ENCODE peak calls at places on chromosomes 2 and 18, in seven cellular contexts. T is MM.1S, Z is fibroblast of villous mesenchyme, H is left ventricle myocardium superior, L is astrocyte of the hippocampus, O is progenitor cell of endocrine pancreas, N is fibroblast of the conjunctiva. W is an unnamed sample.

GRCh38 chr2:222709191-222709891 is 37.9 kb downstream of the MOGAT1 start:
- DNase-seq in T (no peak), Z (peak; percentile 99), H (peak; percentile 74), L (peak; percentile 95), O (no peak), N (peak; percentile 95), W (peak; percentile 55)

GRCh38 chr18:44937985-44938384 is 257.3 kb downstream of the SETBP1 start:
- DNase-seq in T (no peak), Z (no peak), H (no peak), L (no peak), O (no peak), N (no peak), W (no peak)

GRCh38 chr18:23837591-23837990 is 148.3 kb downstream of the LAMA3 start:
- DNase-seq in T (no peak), Z (peak; percentile 85), H (peak; percentile 34), L (peak; percentile 60), O (no peak), N (no peak), W (no peak)

GRCh38 chr2:176092270-176093144 is at the start of gene HOXD13:
- DNase-seq in T (no peak), Z (no peak), H (no peak), L (no peak), O (no peak), N (no peak), W (no peak)

GRCh38 chr2:236769981-236770671 is 200.5 kb downstream of the ACKR3 start:
- DNase-seq in T (no peak), Z (peak; percentile 26), H (no peak), L (peak; percentile 98), O (no peak), N (peak; percentile 89), W (peak; percentile 6)

GRCh38 chr2:156037472-156037871 is 295.0 kb downstream of the NR4A2 start:
- DNase-seq in T (no peak), Z (no peak), H (no peak), L (no peak), O (no peak), N (no peak), W (no peak)

GRCh38 chr2:60567919-60568874 is 14.7 kb upstream of the BCL11A start:
- DNase-seq in T (no peak), Z (no peak), H (no peak), L (no peak), O (no peak), N (no peak), W (no peak)

GRCh38 chr2:181103659-181104058 is 123.3 kb downstream of the UBE2E3 start:
- DNase-seq in T (no peak), Z (no peak), H (no peak), L (no peak), O (no peak), N (no peak), W (no peak)

GRCh38 chr18:37481491-37481890 is 84.1 kb downstream of the CELF4 start:
- DNase-seq in T (no peak), Z (no peak), H (no peak), L (peak; percentile 26), O (no peak), N (no peak), W (no peak)

GRCh38 chr2:174704647-174705046 is 59.6 kb downstream of the CHRNA1 start:
- DNase-seq in T (no peak), Z (peak; percentile 25), H (no peak), L (no peak), O (no peak), N (no peak), W (no peak)

GRCh38 chr2:26692814-26693286 is 328 bp downstream of the KCNK3 start:
- DNase-seq in T (no peak), Z (peak; percentile 14), H (no peak), L (peak; percentile 83), O (no peak), N (no peak), W (no peak)

GRCh38 chr2:85768713-85769112 is 14.9 kb downstream of the ATOH8 start:
- DNase-seq in T (no peak), Z (peak; percentile 79), H (peak; percentile 88), L (peak; percentile 63), O (no peak), N (peak; percentile 40), W (no peak)

GRCh38 chr18:2571200-2572143 is at the start of the genes METTL4 and NDC80:
- DNase-seq in T (peak; percentile 92), Z (peak; percentile 91), H (peak; percentile 89), L (peak; percentile 96), O (peak; percentile 69), N (peak; percentile 82), W (peak; percentile 84)

GRCh38 chr2:151043484-151043883 is 218.2 kb downstream of the RBM43 start:
- DNase-seq in T (no peak), Z (peak; percentile 30), H (no peak), L (peak; percentile 92), O (no peak), N (no peak), W (peak; percentile 8)

GRCh38 chr2:95260028-95261023 is 13.9 kb upstream of the PROM2 start:
- DNase-seq in T (no peak), Z (peak; percentile 10), H (no peak), L (no peak), O (no peak), N (peak; percentile 26), W (no peak)

GRCh38 chr2:222842517-222843174 is 18.2 kb upstream of the ACSL3 start:
- DNase-seq in T (no peak), Z (peak; percentile 49), H (no peak), L (no peak), O (no peak), N (no peak), W (no peak)

GRCh38 chr2:217539126-217539525 is 463.7 kb downstream of the TNS1 start:
- DNase-seq in T (no peak), Z (no peak), H (no peak), L (no peak), O (no peak), N (no peak), W (no peak)

GRCh38 chr2:96507957-96508520 is 2.9 kb upstream of the NEURL3 start:
- DNase-seq in T (peak; percentile 81), Z (peak; percentile 36), H (peak; percentile 90), L (peak; percentile 79), O (peak; percentile 87), N (no peak), W (peak; percentile 39)

GRCh38 chr18:615773-616172 is 19.0 kb downstream of the CLUL1 start:
- DNase-seq in T (no peak), Z (no peak), H (no peak), L (no peak), O (no peak), N (no peak), W (no peak)

GRCh38 chr2:62393293-62393692 is 112.7 kb downstream of the TMEM17 start:
- DNase-seq in T (no peak), Z (no peak), H (no peak), L (no peak), O (no peak), N (no peak), W (no peak)

GRCh38 chr2:24566630-24567029 is 75.6 kb downstream of the NCOA1 start:
- DNase-seq in T (no peak), Z (no peak), H (no peak), L (no peak), O (no peak), N (no peak), W (no peak)

GRCh38 chr2:167334343-167334742 is 446.1 kb downstream of the XIRP2 start:
- DNase-seq in T (no peak), Z (no peak), H (no peak), L (no peak), O (no peak), N (no peak), W (no peak)

GRCh38 chr2:19863303-19864041 is 38.3 kb downstream of the TTC32 start:
- DNase-seq in T (peak; percentile 61), Z (peak; percentile 42), H (peak; percentile 84), L (peak; percentile 76), O (peak; percentile 66), N (peak; percentile 37), W (peak; percentile 68)

GRCh38 chr2:239790313-239790712 is 234.8 kb downstream of the NDUFA10 start:
- DNase-seq in T (no peak), Z (no peak), H (no peak), L (no peak), O (no peak), N (no peak), W (no peak)

GRCh38 chr2:181785677-181786344 is 105.5 kb upstream of the NEUROD1 start:
- DNase-seq in T (no peak), Z (peak; percentile 91), H (no peak), L (peak; percentile 34), O (no peak), N (peak; percentile 33), W (no peak)

GRCh38 chr2:23381084-23381483 is 3.9 kb upstream of the KLHL29 start:
- DNase-seq in T (no peak), Z (peak; percentile 29), H (no peak), L (peak; percentile 86), O (no peak), N (peak; percentile 72), W (no peak)

GRCh38 chr2:47636596-47636995 is 146.3 kb upstream of the MSH6 start:
- DNase-seq in T (no peak), Z (no peak), H (no peak), L (no peak), O (no peak), N (no peak), W (no peak)

GRCh38 chr2:103176289-103176915 is 414.6 kb downstream of the TMEM182 start:
- DNase-seq in T (no peak), Z (no peak), H (no peak), L (peak; percentile 26), O (no peak), N (no peak), W (no peak)

GRCh38 chr2:216294305-216294704 is 78.0 kb downstream of the MARCHF4 start:
- DNase-seq in T (no peak), Z (no peak), H (no peak), L (no peak), O (no peak), N (no peak), W (no peak)

GRCh38 chr2:44170337-44170736 is 1.7 kb downstream of the PPM1B start:
- DNase-seq in T (no peak), Z (peak; percentile 91), H (no peak), L (peak; percentile 41), O (no peak), N (peak; percentile 48), W (no peak)

GRCh38 chr2:38128653-38129052 is 52.7 kb upstream of the CYP1B1 start:
- DNase-seq in T (no peak), Z (peak; percentile 58), H (peak; percentile 35), L (no peak), O (no peak), N (no peak), W (no peak)

GRCh38 chr2:84493494-84493893 is 22.8 kb upstream of the DNAH6 start:
- DNase-seq in T (no peak), Z (peak; percentile 75), H (no peak), L (peak; percentile 87), O (no peak), N (peak; percentile 53), W (no peak)

W was measured in nucleus accumbens.